ENCODE peak calls at places on chromosomes 4 and X, in seven cellular contexts. M is upper lobe of right lung, D is tibial artery, I is psoas muscle, U is MM.1S, F is body of pancreas, S is fibroblast of lung. C is an unnamed sample.

GRCh38 chr4:102761902-102762301 is 1.1 kb upstream of the MANBA start:
- DNase-seq in I (no peak), M (no peak), U (no peak), D (no peak), F (no peak), S (no peak), C (no peak)

GRCh38 chr4:95761441-95761840 is 78.5 kb upstream of the PDHA2 start:
- DNase-seq in M (no peak), I (no peak), U (no peak), F (no peak), S (peak), D (no peak), C (no peak)

GRCh38 chrX:42519666-42520231 is 258.2 kb downstream of the PPP1R2C start:
- DNase-seq in M (no peak), U (no peak), I (no peak), D (no peak), F (no peak), S (peak), C (no peak)

GRCh38 chr4:93776386-93777080 is 52.0 kb upstream of the ATOH1 start:
- DNase-seq in D (no peak), I (no peak), M (no peak), U (no peak), S (peak), F (no peak), C (no peak)

GRCh38 chrX:111568356-111568755 is 56.9 kb downstream of the SERTM2 start:
- DNase-seq in I (no peak), S (peak), M (no peak), F (peak), U (no peak), D (no peak), C (no peak)

GRCh38 chrX:109847257-109848187 is 114.5 kb upstream of the ACSL4 start:
- DNase-seq in U (no peak), D (no peak), I (no peak), S (peak), F (peak), M (no peak), C (no peak)

GRCh38 chr4:828641-829271 is 2.8 kb upstream of the CPLX1 start:
- DNase-seq in U (no peak), D (no peak), F (peak), S (no peak), M (peak), I (peak), C (no peak)

GRCh38 chr4:72243641-72244040 is 211.8 kb downstream of the NPFFR2 start:
- DNase-seq in S (no peak), D (no peak), I (no peak), U (no peak), M (no peak), F (no peak), C (no peak)

GRCh38 chr4:67131224-67131623 is 414.1 kb downstream of the CENPC start:
- DNase-seq in D (no peak), I (no peak), S (peak), M (no peak), U (no peak), F (no peak), C (no peak)

GRCh38 chr4:56197387-56197786 is 189.9 kb downstream of the AASDH start:
- DNase-seq in D (no peak), I (no peak), M (no peak), U (no peak), S (peak), F (no peak), C (no peak)

GRCh38 chrX:10326578-10326977 is 169.8 kb downstream of the CLCN4 start:
- DNase-seq in M (no peak), I (no peak), U (no peak), F (peak), D (no peak), S (no peak), C (no peak)

GRCh38 chrX:40460926-40461325 is 119.8 kb upstream of the ATP6AP2 start:
- DNase-seq in M (no peak), S (peak), D (no peak), F (no peak), U (peak), I (no peak), C (no peak)

GRCh38 chr4:145881991-145882390 is 56.6 kb downstream of the ZNF827 start:
- DNase-seq in U (peak), S (no peak), F (peak), I (no peak), M (peak), D (no peak), C (no peak)

GRCh38 chr4:126991965-126992364 is 640.8 kb upstream of the INTU start:
- DNase-seq in I (no peak), F (no peak), M (no peak), D (no peak), S (peak), U (no peak), C (no peak)

GRCh38 chr4:54568184-54568583 is 89.6 kb upstream of the KIT start:
- DNase-seq in U (no peak), S (peak), I (no peak), M (no peak), F (no peak), D (no peak), C (no peak)

GRCh38 chr4:181528570-181529184 is 714.5 kb upstream of the TENM3 start:
- DNase-seq in S (peak), U (peak), D (no peak), M (peak), I (peak), F (peak), C (no peak)

GRCh38 chrX:37905436-37906147 is 58.2 kb upstream of the DYNLT3 start:
- DNase-seq in I (no peak), F (no peak), D (no peak), S (peak), U (no peak), M (no peak), C (no peak)

GRCh38 chr4:83329521-83330105 is 5.0 kb downstream of the HPSE start:
- DNase-seq in D (no peak), S (no peak), M (no peak), I (no peak), F (peak), U (no peak), C (no peak)

GRCh38 chrX:111386884-111387283 is 25.1 kb downstream of the DCX start:
- DNase-seq in M (no peak), S (no peak), I (no peak), D (no peak), F (no peak), U (no peak), C (no peak)

GRCh38 chrX:148567779-148568178 is 67.4 kb downstream of the AFF2 start:
- DNase-seq in U (no peak), I (no peak), F (no peak), D (no peak), M (no peak), S (peak), C (no peak)

GRCh38 chr4:5995901-5996623 is 22.2 kb downstream of the C4orf50 start:
- DNase-seq in D (no peak), U (no peak), M (peak), I (peak), F (no peak), S (no peak), C (peak)

GRCh38 chr4:3225946-3226345 is 23.0 kb upstream of the MSANTD1 start:
- DNase-seq in S (no peak), M (peak), F (no peak), I (peak), U (no peak), D (no peak), C (no peak)

GRCh38 chrX:8981742-8982141 is 52.2 kb downstream of the FAM9B start:
- DNase-seq in D (no peak), U (peak), S (peak), F (no peak), M (no peak), I (no peak), C (no peak)

GRCh38 chrX:9662148-9662547 is 103.5 kb downstream of the GPR143 start:
- DNase-seq in M (no peak), I (no peak), F (no peak), S (peak), U (no peak), D (no peak), C (no peak)

GRCh38 chr4:15040916-15041463 is 38.7 kb downstream of the CPEB2 start:
- DNase-seq in F (no peak), I (no peak), D (no peak), M (no peak), S (peak), U (no peak), C (no peak)

GRCh38 chr4:41935652-41936021 is 408 bp downstream of the TMEM33 start:
- DNase-seq in U (peak), M (no peak), S (no peak), D (no peak), F (peak), I (no peak), C (no peak)

DNA sequence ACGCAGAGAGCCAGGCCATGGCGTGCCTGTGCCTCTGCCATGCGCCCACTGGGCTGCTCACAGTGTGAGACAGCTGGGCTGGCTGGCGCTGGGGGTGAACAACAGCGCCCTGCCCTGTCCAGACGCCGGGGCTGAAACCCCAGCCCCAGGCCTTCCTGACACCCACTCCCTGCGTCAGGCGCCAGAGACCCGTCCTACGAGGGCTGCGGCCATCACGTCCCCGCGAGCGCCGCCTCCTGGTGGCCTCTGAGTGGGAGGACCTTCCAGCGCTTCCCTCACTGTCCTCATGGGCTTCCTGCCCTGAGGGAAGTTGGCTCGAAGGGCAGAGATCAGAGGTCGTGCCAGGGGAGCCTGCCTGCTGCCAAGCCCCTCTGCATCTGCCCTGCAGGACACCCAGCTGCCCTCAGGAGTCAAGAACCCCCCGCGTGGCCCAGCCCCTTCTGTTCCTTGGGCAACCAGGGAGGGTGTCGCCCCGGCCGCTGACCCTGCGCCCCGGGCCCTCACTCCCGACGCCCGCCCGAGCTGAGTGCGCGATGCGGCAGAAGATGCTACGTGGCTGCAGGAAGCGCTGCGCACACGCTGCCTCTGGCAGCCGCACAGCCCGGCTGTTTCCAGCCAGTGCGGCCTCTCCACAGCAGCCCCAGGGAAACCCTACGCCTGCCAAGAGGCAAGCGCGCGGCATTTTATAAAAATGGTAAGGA is 16.2 kb downstream of the NELFA start:
- DNase-seq in M (peak), F (no peak), U (no peak), I (peak), S (peak), D (no peak), C (no peak)
- TF ChIP-seq CTCF in M (no peak), F (no peak), U (no peak), I (no peak), S (no peak), D (no peak), C (no peak)

DNA sequence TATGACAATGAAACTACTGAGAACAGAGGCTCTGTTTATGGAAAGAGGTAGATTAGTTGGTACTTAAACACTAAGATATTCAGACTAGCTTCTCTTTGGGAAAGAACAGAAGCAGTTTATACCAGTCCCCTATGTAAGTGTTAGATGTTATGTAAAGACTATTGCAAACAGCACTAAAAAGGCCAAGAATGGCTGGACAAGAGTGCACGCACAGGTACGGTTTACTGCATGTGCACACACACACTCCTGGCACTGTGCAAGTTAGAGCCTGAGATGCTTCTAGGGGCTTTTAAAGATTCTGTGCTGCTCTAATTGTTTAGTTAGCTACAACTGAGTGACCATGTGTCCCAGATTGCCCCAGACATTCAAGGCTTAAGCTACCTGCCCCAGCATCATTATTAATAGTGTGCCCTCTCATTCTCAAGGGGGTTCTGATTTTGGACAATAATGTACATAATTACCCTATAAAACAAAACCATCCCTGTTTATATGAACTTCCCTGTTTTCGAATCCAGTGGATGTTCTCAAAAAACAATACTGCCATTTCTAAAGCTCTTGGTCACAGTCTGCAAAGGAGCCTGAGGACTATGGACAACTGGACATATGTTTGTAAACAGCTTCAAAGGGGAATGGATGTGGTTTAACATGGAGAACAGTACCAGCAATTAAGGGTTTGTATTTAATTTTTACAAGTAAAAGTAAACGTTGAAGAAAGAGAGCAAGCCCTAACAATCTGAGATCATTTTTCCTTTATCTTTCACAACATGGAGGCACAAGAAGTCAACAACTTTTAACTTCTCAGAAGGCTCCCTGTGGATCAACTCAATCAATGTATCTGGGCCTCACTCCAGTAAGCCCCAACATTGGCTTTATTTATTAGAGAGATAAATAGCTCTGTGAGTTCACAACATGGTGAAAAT is 2.0 kb downstream of the SETD7 start:
- DNase-seq in S (no peak), U (no peak), F (no peak), M (no peak), I (no peak), D (no peak), C (no peak)
- H3K4me3 ChIP-seq in S (peak), U (peak), F (no peak), M (peak), I (peak), D (peak), C (peak)

GRCh38 chr4:150253416-150253815 is 175.2 kb downstream of the DCLK2 start:
- DNase-seq in M (no peak), S (no peak), F (no peak), I (no peak), U (no peak), D (no peak), C (no peak)

GRCh38 chr4:150252741-150253140 is 174.5 kb downstream of the DCLK2 start:
- DNase-seq in D (no peak), M (no peak), I (no peak), S (no peak), U (no peak), F (no peak), C (peak)

GRCh38 chr4:150250998-150251651 is 172.9 kb downstream of the DCLK2 start:
- DNase-seq in I (no peak), S (no peak), M (no peak), D (no peak), U (no peak), F (no peak), C (no peak)

GRCh38 chr4:150251752-150252190 is 173.5 kb downstream of the DCLK2 start:
- DNase-seq in D (no peak), U (no peak), F (peak), S (no peak), I (no peak), M (no peak), C (no peak)

DNA sequence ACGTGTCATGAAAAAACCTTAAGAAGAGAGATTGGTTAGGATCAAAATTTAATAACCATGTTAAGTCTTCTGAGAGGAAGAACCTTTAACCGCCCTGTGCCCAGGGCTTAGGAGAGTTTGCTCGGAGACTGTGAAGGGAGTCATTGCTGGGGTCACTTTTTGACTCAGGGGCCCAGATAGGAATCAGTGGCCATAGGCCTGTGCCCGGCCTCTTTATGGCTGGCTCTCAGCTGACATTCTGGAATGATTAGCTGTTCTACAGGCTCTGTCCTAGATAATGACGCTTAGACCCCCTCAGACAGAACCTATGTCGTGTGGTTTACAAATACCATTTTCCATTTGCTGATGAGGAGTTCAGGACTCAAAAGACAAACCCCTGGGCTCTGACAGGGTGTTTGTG is 174.1 kb downstream of the DCLK2 start:
- DNase-seq in D (no peak), M (no peak), U (no peak), S (no peak), I (no peak), F (no peak), C (peak)
- H3K27ac ChIP-seq in D (no peak), M (no peak), U (no peak), S (no peak), I (no peak), F (no peak), C (no peak)

DNA sequence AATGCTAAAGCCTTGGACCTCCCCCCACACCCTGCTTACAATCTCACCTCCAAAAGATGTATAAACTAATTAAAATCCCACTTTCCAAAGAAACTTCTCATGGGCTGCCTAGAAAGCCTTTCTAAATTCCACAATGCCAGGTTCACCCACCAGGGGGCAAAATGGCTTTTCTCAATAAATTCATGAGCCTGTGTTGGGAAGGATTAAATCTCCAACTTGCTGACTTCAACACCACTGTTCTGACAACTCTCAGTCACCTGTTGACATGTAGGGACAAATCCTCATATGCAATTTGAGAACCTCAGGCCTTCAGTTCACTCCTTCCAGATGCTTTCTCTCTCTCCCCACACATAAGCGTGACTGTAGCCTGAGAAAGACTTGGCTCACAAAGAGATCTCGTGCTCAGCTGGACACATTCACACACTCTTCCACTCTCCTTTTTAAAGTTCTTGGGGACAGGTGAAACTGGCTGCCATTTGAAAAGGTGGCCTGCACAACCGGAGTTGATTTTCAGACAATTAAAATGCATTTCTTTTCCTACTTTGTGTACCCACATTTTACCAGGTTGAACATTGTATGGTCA is 88.6 kb upstream of the PRPS2 start:
- DNase-seq in S (no peak), F (peak), D (no peak), I (no peak), U (no peak), M (no peak), C (no peak)
- TF ChIP-seq CTCF in S (peak), F (peak), D (no peak), I (no peak), U (peak), M (peak), C (no peak)

GRCh38 chrX:137031039-137031438 is 2.8 kb downstream of the GPR101 start:
- DNase-seq in S (no peak), M (no peak), U (no peak), I (no peak), F (no peak), D (no peak), C (no peak)
- H3K4me3 ChIP-seq in S (no peak), M (no peak), U (no peak), I (peak), F (no peak), D (no peak), C (no peak)

DNA sequence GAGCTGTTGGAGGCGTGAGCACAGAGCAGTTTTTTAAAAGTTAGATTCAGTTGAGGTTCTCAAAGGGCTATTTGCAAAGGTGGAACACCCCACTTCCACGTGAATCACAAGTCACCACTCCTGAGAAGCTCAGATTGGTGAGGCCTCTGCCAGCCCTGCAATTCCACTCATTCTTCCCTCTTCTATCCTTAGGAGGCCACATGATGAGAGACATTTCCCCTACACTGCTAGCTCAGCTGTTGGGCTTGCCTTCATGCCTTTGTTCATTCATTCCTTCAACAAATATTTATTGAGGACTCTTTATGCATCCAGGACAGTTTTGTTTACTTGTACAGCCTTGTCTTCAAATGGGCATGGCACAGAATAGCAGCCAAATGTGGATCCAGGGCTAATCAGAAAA is 3.7 kb downstream of the SRPX2 start:
- DNase-seq in S (peak), U (no peak), D (no peak), F (no peak), I (no peak), M (no peak), C (no peak)
- H3K27ac ChIP-seq in S (peak), U (no peak), D (no peak), F (peak), I (no peak), M (peak), C (peak)

DNA sequence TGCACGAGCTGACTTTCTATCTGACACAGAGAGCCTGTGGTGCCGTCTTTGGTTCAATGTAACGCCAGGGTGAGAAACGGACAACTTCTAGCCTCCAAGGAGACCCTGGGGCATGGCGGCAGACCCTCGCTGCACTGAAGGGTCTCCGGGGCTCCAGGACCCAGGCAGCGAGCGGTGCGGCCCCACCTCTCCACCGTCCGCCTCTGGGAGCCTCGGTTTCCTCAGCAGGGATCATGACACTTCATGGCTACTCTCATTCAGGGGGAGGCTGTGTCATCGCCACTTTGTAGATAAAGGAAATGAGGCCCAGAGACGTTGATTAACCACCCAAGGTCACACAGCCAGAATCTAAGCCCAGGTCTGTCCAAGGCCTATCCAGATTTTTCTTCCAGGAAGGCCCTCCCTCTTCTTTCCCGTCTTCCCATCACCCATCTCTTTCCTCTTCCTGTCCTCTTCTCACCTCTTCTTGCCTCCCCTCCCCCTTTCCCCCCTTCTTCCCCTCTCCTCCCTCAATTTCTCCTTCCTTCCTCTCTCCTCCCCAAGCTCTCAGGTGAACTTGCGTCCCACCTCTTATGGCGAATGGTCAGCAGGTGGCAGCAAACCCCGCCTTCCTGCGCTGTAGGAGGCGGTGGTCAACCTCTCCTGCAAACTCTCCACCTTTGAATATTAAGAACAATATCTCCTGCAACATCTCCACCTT is 69.3 kb upstream of the HMX1 start:
- DNase-seq in I (no peak), U (peak), F (peak), M (no peak), D (no peak), S (no peak), C (no peak)
- TF ChIP-seq CTCF in I (no peak), U (peak), F (peak), M (no peak), D (no peak), S (no peak), C (no peak)

GRCh38 chr4:38311495-38311894 is 351.3 kb downstream of the PTTG2 start:
- DNase-seq in F (no peak), S (no peak), I (no peak), M (no peak), D (no peak), U (no peak), C (no peak)
- H3K4me3 ChIP-seq in F (no peak), S (no peak), I (no peak), M (no peak), D (no peak), U (no peak), C (no peak)

C was measured in ascending aorta.